ENCODE peak calls at places on chromosome 6, in seven cellular contexts. One of them, this sample, is unnamed.

GRCh38 chr6:25263602-25264001 is 15.6 kb upstream of the CARMIL1 start:
- DNase-seq in breast epithelium: no peak
- DNase-seq in fibroblast of lung: peak
- DNase-seq in retinal pigment epithelial cell: no peak
- DNase-seq in cardiac muscle cell: peak
- DNase-seq in neural progenitor cell: no peak
- DNase-seq in AG04449: peak
- DNase-seq in this sample: no peak

GRCh38 chr6:111210074-111210729 is 122.9 kb downstream of the SLC16A10 start:
- DNase-seq in fibroblast of lung: peak
- DNase-seq in cardiac muscle cell: peak
- DNase-seq in breast epithelium: no peak
- DNase-seq in AG04449: no peak
- DNase-seq in neural progenitor cell: peak
- DNase-seq in retinal pigment epithelial cell: no peak
- DNase-seq in this sample: no peak

GRCh38 chr6:34047913-34048867 is 97.7 kb downstream of the GRM4 start:
- DNase-seq in cardiac muscle cell: no peak
- DNase-seq in breast epithelium: no peak
- DNase-seq in neural progenitor cell: no peak
- DNase-seq in fibroblast of lung: no peak
- DNase-seq in AG04449: no peak
- DNase-seq in retinal pigment epithelial cell: no peak
- DNase-seq in this sample: no peak

GRCh38 chr6:14038636-14039035 is 78.9 kb upstream of the CD83 start:
- DNase-seq in breast epithelium: no peak
- DNase-seq in retinal pigment epithelial cell: no peak
- DNase-seq in fibroblast of lung: peak
- DNase-seq in AG04449: no peak
- DNase-seq in cardiac muscle cell: no peak
- DNase-seq in neural progenitor cell: no peak
- DNase-seq in this sample: no peak

GRCh38 chr6:10343320-10343719 is 71.6 kb downstream of the TFAP2A start:
- DNase-seq in neural progenitor cell: no peak
- DNase-seq in cardiac muscle cell: no peak
- DNase-seq in AG04449: no peak
- DNase-seq in breast epithelium: no peak
- DNase-seq in fibroblast of lung: no peak
- DNase-seq in retinal pigment epithelial cell: no peak
- DNase-seq in this sample: no peak

GRCh38 chr6:98828991-98829411 is 5.4 kb upstream of the POU3F2 start:
- DNase-seq in fibroblast of lung: no peak
- DNase-seq in neural progenitor cell: peak
- DNase-seq in cardiac muscle cell: no peak
- DNase-seq in AG04449: no peak
- DNase-seq in breast epithelium: no peak
- DNase-seq in retinal pigment epithelial cell: no peak
- DNase-seq in this sample: no peak

GRCh38 chr6:16883414-16883813 is 122.2 kb upstream of the ATXN1 start:
- DNase-seq in AG04449: no peak
- DNase-seq in neural progenitor cell: no peak
- DNase-seq in retinal pigment epithelial cell: no peak
- DNase-seq in cardiac muscle cell: no peak
- DNase-seq in fibroblast of lung: no peak
- DNase-seq in breast epithelium: no peak
- DNase-seq in this sample: no peak

GRCh38 chr6:13488015-13488895 is 855 bp upstream of the GFOD1 start:
- DNase-seq in neural progenitor cell: peak
- DNase-seq in breast epithelium: no peak
- DNase-seq in retinal pigment epithelial cell: no peak
- DNase-seq in cardiac muscle cell: peak
- DNase-seq in fibroblast of lung: peak
- DNase-seq in AG04449: no peak
- DNase-seq in this sample: peak

GRCh38 chr6:29737707-29738630 is 14.7 kb downstream of the HLA-F start:
- DNase-seq in neural progenitor cell: peak
- DNase-seq in fibroblast of lung: peak
- DNase-seq in breast epithelium: no peak
- DNase-seq in retinal pigment epithelial cell: no peak
- DNase-seq in AG04449: no peak
- DNase-seq in cardiac muscle cell: peak
- DNase-seq in this sample: no peak

GRCh38 chr6:14088600-14089168 is 28.9 kb upstream of the CD83 start:
- DNase-seq in neural progenitor cell: no peak
- DNase-seq in fibroblast of lung: no peak
- DNase-seq in retinal pigment epithelial cell: no peak
- DNase-seq in cardiac muscle cell: no peak
- DNase-seq in AG04449: no peak
- DNase-seq in breast epithelium: no peak
- DNase-seq in this sample: no peak

GRCh38 chr6:131212024-131212423 is 76.8 kb downstream of the AKAP7 start:
- DNase-seq in neural progenitor cell: no peak
- DNase-seq in AG04449: no peak
- DNase-seq in breast epithelium: no peak
- DNase-seq in retinal pigment epithelial cell: no peak
- DNase-seq in fibroblast of lung: peak
- DNase-seq in cardiac muscle cell: no peak
- DNase-seq in this sample: no peak

GRCh38 chr6:130118236-130118635 is 99.9 kb downstream of the L3MBTL3 start:
- DNase-seq in breast epithelium: no peak
- DNase-seq in neural progenitor cell: no peak
- DNase-seq in retinal pigment epithelial cell: no peak
- DNase-seq in AG04449: no peak
- DNase-seq in cardiac muscle cell: no peak
- DNase-seq in fibroblast of lung: no peak
- DNase-seq in this sample: no peak

GRCh38 chr6:39567091-39567490 is 158.1 kb downstream of the KIF6 start:
- DNase-seq in breast epithelium: no peak
- DNase-seq in cardiac muscle cell: no peak
- DNase-seq in retinal pigment epithelial cell: no peak
- DNase-seq in neural progenitor cell: no peak
- DNase-seq in fibroblast of lung: no peak
- DNase-seq in AG04449: no peak
- DNase-seq in this sample: no peak

GRCh38 chr6:24825130-24825630 is 26.5 kb upstream of the ARMH2 start:
- DNase-seq in cardiac muscle cell: no peak
- DNase-seq in retinal pigment epithelial cell: no peak
- DNase-seq in AG04449: no peak
- DNase-seq in neural progenitor cell: no peak
- DNase-seq in fibroblast of lung: no peak
- DNase-seq in breast epithelium: no peak
- DNase-seq in this sample: no peak

GRCh38 chr6:45900808-45901752 is 114.6 kb downstream of the CLIC5 start:
- DNase-seq in fibroblast of lung: peak
- DNase-seq in retinal pigment epithelial cell: no peak
- DNase-seq in breast epithelium: no peak
- DNase-seq in cardiac muscle cell: peak
- DNase-seq in AG04449: no peak
- DNase-seq in neural progenitor cell: peak
- DNase-seq in this sample: no peak

GRCh38 chr6:64504509-64504908 is 868.9 kb downstream of the PHF3 start:
- DNase-seq in cardiac muscle cell: peak
- DNase-seq in breast epithelium: no peak
- DNase-seq in neural progenitor cell: no peak
- DNase-seq in AG04449: no peak
- DNase-seq in retinal pigment epithelial cell: no peak
- DNase-seq in fibroblast of lung: peak
- DNase-seq in this sample: no peak

GRCh38 chr6:136791296-136792065 is 796 bp downstream of the MAP3K5 start:
- DNase-seq in breast epithelium: no peak
- DNase-seq in neural progenitor cell: peak
- DNase-seq in retinal pigment epithelial cell: no peak
- DNase-seq in AG04449: no peak
- DNase-seq in fibroblast of lung: peak
- DNase-seq in cardiac muscle cell: peak
- DNase-seq in this sample: peak

GRCh38 chr6:35267897-35268296 is 8.4 kb downstream of the ZNF76 start:
- DNase-seq in breast epithelium: no peak
- DNase-seq in fibroblast of lung: no peak
- DNase-seq in AG04449: no peak
- DNase-seq in retinal pigment epithelial cell: no peak
- DNase-seq in neural progenitor cell: no peak
- DNase-seq in cardiac muscle cell: no peak
- DNase-seq in this sample: no peak

GRCh38 chr6:139126255-139126654 is 8.6 kb upstream of the HECA start:
- DNase-seq in fibroblast of lung: peak
- DNase-seq in neural progenitor cell: no peak
- DNase-seq in retinal pigment epithelial cell: no peak
- DNase-seq in cardiac muscle cell: peak
- DNase-seq in breast epithelium: no peak
- DNase-seq in AG04449: peak
- DNase-seq in this sample: no peak

GRCh38 chr6:19380287-19380686 is 456.9 kb upstream of the ID4 start:
- DNase-seq in cardiac muscle cell: peak
- DNase-seq in breast epithelium: no peak
- DNase-seq in retinal pigment epithelial cell: no peak
- DNase-seq in AG04449: no peak
- DNase-seq in neural progenitor cell: no peak
- DNase-seq in fibroblast of lung: peak
- DNase-seq in this sample: no peak

GRCh38 chr6:5671604-5672559 is 334.8 kb downstream of the NRN1 start:
- DNase-seq in fibroblast of lung: no peak
- DNase-seq in AG04449: no peak
- DNase-seq in retinal pigment epithelial cell: no peak
- DNase-seq in breast epithelium: no peak
- DNase-seq in cardiac muscle cell: no peak
- DNase-seq in neural progenitor cell: no peak
- DNase-seq in this sample: no peak
- TF ChIP-seq CTCF in fibroblast of lung: no peak
- TF ChIP-seq CTCF in AG04449: no peak
- TF ChIP-seq CTCF in retinal pigment epithelial cell: no peak
- TF ChIP-seq CTCF in breast epithelium: no peak
- TF ChIP-seq CTCF in cardiac muscle cell: no peak
- TF ChIP-seq CTCF in neural progenitor cell: no peak
- TF ChIP-seq CTCF in this sample: no peak

DNA sequence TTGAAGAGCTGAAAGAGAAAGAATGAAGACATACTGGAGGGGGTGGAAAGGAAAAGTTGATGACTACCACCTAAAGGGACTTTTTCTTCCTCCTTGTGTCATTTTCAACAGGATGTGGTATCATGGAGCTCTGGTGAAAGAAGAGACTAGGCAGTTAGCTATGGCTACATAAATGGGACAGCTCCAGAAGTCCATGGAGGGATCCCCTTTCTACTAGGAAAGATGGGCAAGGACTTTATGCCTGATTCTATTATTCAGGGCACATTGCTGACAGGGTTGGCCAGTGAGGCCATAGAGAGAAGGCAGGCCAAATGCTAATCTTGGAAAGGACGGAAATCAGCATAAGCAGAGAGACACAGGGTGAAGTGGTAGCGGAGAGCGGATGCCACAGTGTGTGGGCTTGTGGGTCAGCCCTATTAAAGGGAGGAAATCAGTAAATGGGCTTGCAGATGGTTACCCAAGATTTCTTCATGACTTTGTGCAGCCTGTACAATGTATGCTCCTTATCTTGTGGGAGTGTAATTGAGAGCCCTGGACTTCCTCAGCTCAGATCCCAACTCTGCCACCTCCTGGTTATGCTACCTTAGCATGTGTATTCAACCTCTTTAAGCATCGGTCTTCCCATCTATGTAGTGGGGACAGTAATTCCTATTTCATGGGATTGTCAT is 77.4 kb upstream of the TMEM170B start:
- DNase-seq in fibroblast of lung: no peak
- DNase-seq in breast epithelium: no peak
- DNase-seq in neural progenitor cell: no peak
- DNase-seq in retinal pigment epithelial cell: no peak
- DNase-seq in AG04449: no peak
- DNase-seq in cardiac muscle cell: peak
- DNase-seq in this sample: no peak
- TF ChIP-seq CTCF in fibroblast of lung: no peak
- TF ChIP-seq CTCF in breast epithelium: no peak
- TF ChIP-seq CTCF in neural progenitor cell: no peak
- TF ChIP-seq CTCF in retinal pigment epithelial cell: no peak
- TF ChIP-seq CTCF in AG04449: no peak
- TF ChIP-seq CTCF in cardiac muscle cell: peak
- TF ChIP-seq CTCF in this sample: no peak

DNA sequence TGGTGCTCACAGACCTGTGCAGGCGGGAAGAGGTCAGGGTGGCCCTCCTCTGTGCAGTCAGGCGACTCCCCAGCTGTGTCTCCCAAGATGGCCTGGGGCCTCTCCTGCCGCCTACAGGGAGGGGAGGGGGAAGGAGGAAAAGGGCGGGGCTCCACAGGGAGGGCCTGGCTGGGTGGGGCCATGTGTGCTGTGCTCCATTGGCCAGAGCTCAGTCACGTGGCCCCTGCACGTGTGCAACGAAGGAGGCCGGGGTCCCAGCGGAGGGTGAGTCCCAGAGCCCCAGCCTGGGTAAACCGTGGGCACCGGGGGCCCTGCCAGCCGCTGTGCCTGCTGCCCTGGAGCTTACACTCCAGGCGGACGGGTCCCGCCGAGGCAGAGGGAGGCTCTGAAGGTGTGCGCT is 211.6 kb downstream of the ZDHHC14 start:
- DNase-seq in cardiac muscle cell: no peak
- DNase-seq in fibroblast of lung: no peak
- DNase-seq in retinal pigment epithelial cell: no peak
- DNase-seq in AG04449: no peak
- DNase-seq in breast epithelium: no peak
- DNase-seq in neural progenitor cell: no peak
- DNase-seq in this sample: no peak
- TF ChIP-seq CTCF in cardiac muscle cell: no peak
- TF ChIP-seq CTCF in fibroblast of lung: no peak
- TF ChIP-seq CTCF in retinal pigment epithelial cell: no peak
- TF ChIP-seq CTCF in AG04449: no peak
- TF ChIP-seq CTCF in breast epithelium: no peak
- TF ChIP-seq CTCF in neural progenitor cell: no peak
- TF ChIP-seq CTCF in this sample: no peak

GRCh38 chr6:125952764-125953501 is 3.6 kb upstream of the HINT3 start:
- DNase-seq in AG04449: no peak
- DNase-seq in retinal pigment epithelial cell: no peak
- DNase-seq in neural progenitor cell: peak
- DNase-seq in fibroblast of lung: no peak
- DNase-seq in cardiac muscle cell: no peak
- DNase-seq in breast epithelium: no peak
- DNase-seq in this sample: no peak

GRCh38 chr6:125950293-125950692 is 6.3 kb upstream of the HINT3 start:
- DNase-seq in neural progenitor cell: peak
- DNase-seq in fibroblast of lung: peak
- DNase-seq in AG04449: no peak
- DNase-seq in cardiac muscle cell: peak
- DNase-seq in breast epithelium: no peak
- DNase-seq in retinal pigment epithelial cell: no peak
- DNase-seq in this sample: no peak

GRCh38 chr6:125954735-125955410 is 1.7 kb upstream of the HINT3 start:
- DNase-seq in fibroblast of lung: no peak
- DNase-seq in neural progenitor cell: no peak
- DNase-seq in breast epithelium: no peak
- DNase-seq in AG04449: no peak
- DNase-seq in retinal pigment epithelial cell: no peak
- DNase-seq in cardiac muscle cell: no peak
- DNase-seq in this sample: no peak

GRCh38 chr6:125951323-125951722 is 5.2 kb upstream of the HINT3 start:
- DNase-seq in breast epithelium: no peak
- DNase-seq in neural progenitor cell: no peak
- DNase-seq in retinal pigment epithelial cell: no peak
- DNase-seq in cardiac muscle cell: no peak
- DNase-seq in AG04449: no peak
- DNase-seq in fibroblast of lung: no peak
- DNase-seq in this sample: no peak

DNA sequence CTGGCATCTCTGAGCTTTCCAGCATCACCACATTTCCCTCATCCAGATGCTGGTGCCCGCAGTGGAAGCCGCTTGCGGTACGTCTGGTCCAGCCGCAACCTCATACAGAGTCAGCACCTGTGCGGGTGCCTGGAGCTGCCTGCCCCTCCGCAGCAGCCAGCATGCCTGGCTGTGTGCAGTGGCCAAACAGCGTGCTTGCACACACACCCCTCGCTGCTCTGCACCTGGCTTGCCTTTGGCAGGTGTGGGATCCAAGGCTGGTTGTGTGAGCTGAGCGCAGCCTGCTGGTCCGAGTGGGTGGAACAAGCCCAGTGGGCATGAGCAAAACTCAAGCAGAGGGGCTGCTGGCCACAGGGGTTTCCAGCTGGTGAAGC is 3.1 kb upstream of the HINT3 start:
- DNase-seq in retinal pigment epithelial cell: no peak
- DNase-seq in fibroblast of lung: no peak
- DNase-seq in AG04449: no peak
- DNase-seq in breast epithelium: no peak
- DNase-seq in cardiac muscle cell: no peak
- DNase-seq in neural progenitor cell: peak
- DNase-seq in this sample: peak
- TF ChIP-seq CTCF in retinal pigment epithelial cell: peak
- TF ChIP-seq CTCF in fibroblast of lung: no peak
- TF ChIP-seq CTCF in AG04449: no peak
- TF ChIP-seq CTCF in breast epithelium: no peak
- TF ChIP-seq CTCF in cardiac muscle cell: no peak
- TF ChIP-seq CTCF in neural progenitor cell: peak
- TF ChIP-seq CTCF in this sample: no peak

This sample was measured in mucosa of descending colon.